ENCODE peak calls at places on chromosomes 12 and 14, in eight cellular contexts. B is natural killer cell; R is effector memory CD8-positive, alpha-beta T cell; L is nucleus accumbens; G is LHCN-M2; S is T-helper 2 cell; J is GM23248; Z is anterior cingulate cortex. A is an unnamed sample.

GRCh38 chr14:103071544-103072251 is 12.3 kb upstream of the LBHD2 start:
- DNase-seq in B (no peak), R (no peak), L (no peak), G (no peak), S (no peak), J (peak), Z (no peak), A (no peak)

GRCh38 chr14:38481939-38482678 is 226.2 kb upstream of the CLEC14A start:
- DNase-seq in B (no peak), R (no peak), L (no peak), G (peak), S (no peak), J (peak), Z (no peak), A (no peak)

GRCh38 chr12:57765003-57765697 is 1.7 kb downstream of the CYP27B1 start:
- DNase-seq in B (peak), R (no peak), L (no peak), G (no peak), S (no peak), J (peak), Z (no peak), A (no peak)

GRCh38 chr14:103884854-103885253 is 37.5 kb upstream of the PPP1R13B start:
- DNase-seq in B (no peak), R (no peak), L (no peak), G (no peak), S (no peak), J (no peak), Z (no peak), A (no peak)

GRCh38 chr14:54600685-54601084 is 33.8 kb downstream of the SAMD4A start:
- DNase-seq in B (no peak), R (no peak), L (no peak), G (peak), S (no peak), J (peak), Z (no peak), A (no peak)

GRCh38 chr12:6376965-6377666 is 1.8 kb upstream of the SCNN1A start:
- DNase-seq in B (no peak), R (no peak), L (no peak), G (no peak), S (no peak), J (no peak), Z (no peak), A (no peak)

GRCh38 chr12:124577986-124578385 is 10.6 kb upstream of the NCOR2 start:
- DNase-seq in B (no peak), R (no peak), L (no peak), G (no peak), S (no peak), J (no peak), Z (no peak), A (no peak)

GRCh38 chr12:98532687-98533304 is 17.4 kb downstream of the TMPO start:
- DNase-seq in B (no peak), R (peak), L (no peak), G (peak), S (no peak), J (peak), Z (no peak), A (no peak)

GRCh38 chr14:102610968-102611811 is 18.7 kb downstream of the RCOR1 start:
- DNase-seq in B (no peak), R (no peak), L (no peak), G (peak), S (no peak), J (no peak), Z (no peak), A (no peak)

GRCh38 chr12:68998036-68998435 is 65.1 kb upstream of the CPM start:
- DNase-seq in B (no peak), R (no peak), L (no peak), G (peak), S (no peak), J (no peak), Z (no peak), A (no peak)

GRCh38 chr14:99892406-99892805 is 99.2 kb downstream of the EML1 start:
- DNase-seq in B (no peak), R (no peak), L (no peak), G (no peak), S (no peak), J (peak), Z (no peak), A (no peak)

GRCh38 chr12:94098466-94098865 is 49.9 kb upstream of the PLXNC1 start:
- DNase-seq in B (no peak), R (no peak), L (no peak), G (peak), S (no peak), J (peak), Z (no peak), A (no peak)

GRCh38 chr14:64766430-64767151 is 62.4 kb downstream of the PLEKHG3 start:
- DNase-seq in B (no peak), R (no peak), L (no peak), G (no peak), S (no peak), J (no peak), Z (no peak), A (peak)

GRCh38 chr14:64786296-64787149 is 82.3 kb downstream of the PLEKHG3 start:
- DNase-seq in B (no peak), R (no peak), L (no peak), G (no peak), S (no peak), J (peak), Z (no peak), A (no peak)

GRCh38 chr12:109532721-109533486 is 40.4 kb downstream of the MMAB start:
- DNase-seq in B (no peak), R (no peak), L (no peak), G (no peak), S (no peak), J (no peak), Z (no peak), A (no peak)